ENCODE peak calls at places on chromosome 1, in eight cellular contexts. L is Caco-2, R is right atrium auricular region, F is cardiac muscle cell, O is vagina, M is IMR-90, T is choroid plexus epithelial cell, U is foreskin fibroblast. Y is an unnamed sample.
A peak's percentile ranks its signal among the peaks of the same experiment; 100 is the strongest.

GRCh38 chr1:158095737-158096335 is 84.9 kb upstream of the CD1D start:
- DNase-seq in T (peak; percentile 61), O (no peak), M (peak; percentile 17), R (no peak), L (peak; percentile 28), U (peak; percentile 54), F (peak; percentile 35), Y (peak; percentile 34)

GRCh38 chr1:55586771-55587170 is 371.6 kb upstream of the USP24 start:
- DNase-seq in O (no peak), R (no peak), F (no peak), T (no peak), M (no peak), U (no peak), L (no peak), Y (no peak)

GRCh38 chr1:30373471-30374399 is 349.6 kb downstream of the MATN1 start:
- DNase-seq in L (no peak), R (peak; percentile 54), O (peak; percentile 82), M (no peak), T (no peak), U (no peak), F (no peak), Y (no peak)

GRCh38 chr1:36321119-36321951 is 2.1 kb downstream of the EVA1B start:
- DNase-seq in T (peak; percentile 98), F (peak; percentile 92), U (peak; percentile 99), O (no peak), M (peak; percentile 94), R (peak; percentile 75), L (no peak), Y (peak; percentile 96)

GRCh38 chr1:224632381-224632871 is 16.3 kb downstream of the CNIH3 start:
- DNase-seq in F (no peak), U (peak; percentile 78), L (no peak), M (peak; percentile 94), O (no peak), T (peak; percentile 78), R (no peak), Y (peak; percentile 97)

GRCh38 chr1:43786975-43787374 is 79.6 kb downstream of the ST3GAL3 start:
- DNase-seq in L (peak; percentile 13), O (no peak), U (peak; percentile 81), M (peak; percentile 33), F (peak; percentile 64), T (peak; percentile 64), R (no peak), Y (peak; percentile 33)

GRCh38 chr1:157278383-157279156 is 140.4 kb upstream of the ETV3 start:
- DNase-seq in M (no peak), L (no peak), T (no peak), F (no peak), U (no peak), O (peak; percentile 62), R (no peak), Y (no peak)

GRCh38 chr1:33396188-33397124 is 34.4 kb downstream of the PHC2 start:
- DNase-seq in M (no peak), T (peak; percentile 83), U (no peak), R (no peak), L (no peak), F (no peak), O (no peak), Y (no peak)

GRCh38 chr1:44585315-44585920 is 88.9 kb downstream of the TMEM53 start:
- DNase-seq in O (no peak), F (no peak), M (no peak), T (no peak), U (no peak), L (no peak), R (no peak), Y (no peak)

GRCh38 chr1:59143824-59144223 is 153.1 kb upstream of the FGGY start:
- DNase-seq in M (peak; percentile 41), U (peak; percentile 68), L (no peak), R (no peak), F (peak; percentile 12), T (no peak), O (no peak), Y (peak; percentile 78)

GRCh38 chr1:185441608-185442007 is 124.6 kb upstream of the IVNS1ABP start:
- DNase-seq in F (no peak), O (no peak), L (no peak), T (peak; percentile 72), R (no peak), M (peak; percentile 74), U (peak; percentile 81), Y (peak; percentile 76)

GRCh38 chr1:11898831-11899467 is 27.3 kb downstream of the KIAA2013 start:
- DNase-seq in U (peak; percentile 35), R (no peak), M (no peak), F (peak; percentile 74), T (no peak), L (peak; percentile 52), O (no peak), Y (no peak)

GRCh38 chr1:23904748-23905357 is 8.3 kb downstream of the CNR2 start:
- DNase-seq in M (no peak), F (no peak), O (no peak), L (no peak), R (no peak), U (no peak), T (no peak), Y (no peak)

GRCh38 chr1:226046240-226046639 is 16.3 kb upstream of the H3-3A start:
- DNase-seq in U (peak; percentile 71), R (no peak), O (no peak), M (peak; percentile 89), T (peak; percentile 73), F (no peak), L (no peak), Y (peak; percentile 83)

GRCh38 chr1:198359024-198359653 is 181.3 kb downstream of the ATP6V1G3 start:
- DNase-seq in F (no peak), M (peak; percentile 16), U (peak; percentile 24), L (no peak), T (peak; percentile 44), R (no peak), O (no peak), Y (peak; percentile 52)

GRCh38 chr1:3296858-3297257 is 157.6 kb upstream of the ARHGEF16 start:
- DNase-seq in L (no peak), T (no peak), O (no peak), F (no peak), R (no peak), M (no peak), U (no peak), Y (no peak)

GRCh38 chr1:107530543-107530942 is 389.7 kb downstream of the NTNG1 start:
- DNase-seq in L (no peak), O (no peak), F (no peak), R (no peak), U (peak; percentile 29), T (no peak), M (no peak), Y (no peak)

GRCh38 chr1:68454534-68454933 is 4.8 kb upstream of the RPE65 start:
- DNase-seq in F (peak; percentile 20), O (no peak), T (no peak), R (no peak), M (no peak), U (no peak), L (no peak), Y (no peak)
- TF ChIP-seq CTCF in F (peak; percentile 2), O (no peak), T (peak; percentile 16), R (no peak), M (no peak), U (no peak), L (no peak), Y (peak; percentile 9)

GRCh38 chr1:79692519-79692918 is 686.0 kb upstream of the ADGRL4 start:
- DNase-seq in O (no peak), U (no peak), L (no peak), R (no peak), F (no peak), T (no peak), M (no peak), Y (no peak)

GRCh38 chr1:79694241-79694640 is 687.7 kb upstream of the ADGRL4 start:
- DNase-seq in O (no peak), M (no peak), L (no peak), F (no peak), T (no peak), U (no peak), R (no peak), Y (no peak)

DNA sequence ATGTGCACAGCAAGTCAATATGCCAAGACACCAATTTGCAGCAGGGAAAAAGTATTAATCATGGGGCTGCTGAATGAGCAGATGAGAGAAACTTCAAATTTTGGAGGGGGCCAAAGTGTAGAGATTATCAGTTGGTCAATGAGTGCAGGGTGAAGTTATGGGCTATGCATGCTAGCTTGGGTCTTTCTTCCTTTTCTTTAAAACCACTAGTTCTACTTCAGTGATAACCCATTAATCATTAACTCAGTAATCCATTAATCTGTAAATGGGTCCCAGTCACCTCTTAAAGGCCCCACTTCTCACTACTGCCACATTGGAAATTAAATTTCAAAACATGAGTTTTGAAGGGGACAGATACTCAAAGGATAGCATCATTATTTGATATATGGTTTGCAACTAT is 688.6 kb upstream of the ADGRL4 start:
- DNase-seq in F (no peak), R (no peak), T (no peak), U (no peak), M (no peak), O (no peak), L (no peak), Y (no peak)
- H3K4me3 ChIP-seq in F (no peak overlapping the region), R (no peak overlapping the region), T (no peak overlapping the region), U (no peak overlapping the region), M (no peak overlapping the region), O (no peak overlapping the region), L (no peak overlapping the region), Y (no peak overlapping the region)

DNA sequence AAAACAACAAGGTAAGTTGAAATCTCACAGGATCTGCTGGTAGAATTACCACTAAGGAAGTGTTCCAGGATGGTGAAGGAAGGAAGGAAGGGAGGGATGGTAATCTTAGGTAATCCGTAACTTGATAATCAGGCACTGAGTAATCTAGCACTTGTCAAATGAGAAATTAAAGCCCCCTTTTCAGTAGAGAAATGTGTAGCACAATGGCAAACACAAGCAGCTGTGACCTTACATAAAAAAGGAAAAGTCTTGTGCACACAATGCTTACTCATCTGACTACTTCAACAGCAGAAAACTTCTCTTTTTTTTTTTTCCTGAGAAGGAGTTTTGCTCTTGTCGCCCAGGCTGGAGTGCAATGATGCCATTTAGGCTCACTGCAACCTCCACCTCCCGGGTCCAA is 6.1 kb downstream of the NUP210L start:
- DNase-seq in L (no peak), O (no peak), U (peak; percentile 62), F (no peak), T (peak; percentile 54), M (peak; percentile 47), R (no peak), Y (no peak)
- TF ChIP-seq CTCF in L (no peak), O (no peak), U (no peak), F (no peak), T (no peak), M (no peak), R (no peak), Y (no peak)

GRCh38 chr1:154760469-154760933 is 109.6 kb downstream of the KCNN3 start:
- DNase-seq in O (no peak), M (no peak), U (peak; percentile 12), R (no peak), L (peak; percentile 91), T (peak; percentile 19), F (peak; percentile 80), Y (no peak)
- H3K4me3 ChIP-seq in O (peak overlapping the region; percentile 18), M (no peak overlapping the region), U (no peak overlapping the region), R (peak overlapping the region; percentile 45), L (peak overlapping the region; percentile 56), T (peak overlapping the region; percentile 22), F (peak overlapping the region; percentile 46), Y (no peak overlapping the region)

DNA sequence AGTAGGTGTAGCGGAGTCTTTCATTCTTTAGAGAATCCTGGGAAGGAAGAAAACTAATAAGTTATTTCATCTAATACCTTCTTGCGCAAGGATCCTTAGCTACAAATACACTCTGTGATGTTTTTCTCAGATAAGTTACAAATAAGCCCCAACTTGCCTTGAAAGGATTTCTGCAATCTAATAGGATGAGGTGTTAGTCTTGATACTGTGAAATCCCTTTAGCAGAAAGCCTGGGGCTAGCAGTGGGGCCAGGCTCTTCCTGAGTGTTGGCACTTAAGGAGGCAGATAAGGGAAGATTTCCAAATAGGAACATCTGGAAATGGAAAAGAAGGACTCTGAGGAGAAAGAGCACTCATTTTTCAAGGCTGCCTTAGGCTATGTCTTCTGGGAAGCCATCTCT is 168.0 kb upstream of the DAB1 start:
- DNase-seq in R (no peak), U (peak; percentile 1), T (no peak), L (no peak), O (no peak), F (no peak), M (no peak), Y (no peak)
- TF ChIP-seq CTCF in R (no peak), U (no peak), T (no peak), L (no peak), O (no peak), F (no peak), M (no peak), Y (no peak)